ENCODE peak calls at places on chromosomes 16 and 17, in six cellular contexts. U is dorsolateral prefrontal cortex, T is HCT116, B is NCI-H524, A is Caki2, H is PC-3. V is an unnamed sample.

GRCh38 chr16:65117701-65118448 is 4.0 kb downstream of the CDH11 start:
- DNase-seq in T (peak), U (peak), B (peak), A (peak), H (peak), V (peak)

GRCh38 chr16:27209591-27209990 is 6.3 kb downstream of the KDM8 start:
- DNase-seq in A (no peak), T (no peak), H (no peak), B (no peak), U (no peak), V (no peak)

GRCh38 chr17:56866496-56866895 is 32.5 kb downstream of the DGKE start:
- DNase-seq in H (no peak), U (no peak), B (no peak), A (no peak), T (no peak), V (no peak)

GRCh38 chr16:87570938-87571867 is 31.1 kb upstream of the JPH3 start:
- DNase-seq in H (peak), B (no peak), T (peak), U (no peak), A (no peak), V (no peak)

GRCh38 chr16:72637306-72637705 is 410.6 kb downstream of the ZFHX3 start:
- DNase-seq in U (no peak), B (no peak), A (no peak), T (no peak), H (peak), V (no peak)

GRCh38 chr17:28898261-28898955 is 875 bp upstream of the FLOT2 start:
- DNase-seq in A (no peak), U (no peak), H (no peak), T (no peak), B (no peak), V (no peak)

GRCh38 chr17:63542218-63542545 is 8.1 kb upstream of the DCAF7 start:
- DNase-seq in U (peak), H (no peak), B (no peak), T (no peak), A (no peak), V (no peak)

GRCh38 chr16:14672403-14672971 is 21.6 kb downstream of the PLA2G10 start:
- DNase-seq in H (peak), T (no peak), U (no peak), A (peak), B (no peak), V (no peak)

GRCh38 chr17:409308-409847 is 56.8 kb upstream of the RPH3AL start:
- DNase-seq in T (no peak), A (no peak), U (no peak), H (no peak), B (no peak), V (no peak)

GRCh38 chr16:54939537-54940278 is 9.0 kb downstream of the IRX5 start:
- DNase-seq in A (no peak), H (no peak), B (no peak), T (no peak), U (no peak), V (no peak)

GRCh38 chr16:79542196-79542859 is 58.2 kb downstream of the MAF start:
- DNase-seq in B (no peak), T (no peak), A (no peak), U (peak), H (no peak), V (no peak)

GRCh38 chr16:65111306-65111705 is 10.6 kb downstream of the CDH11 start:
- DNase-seq in B (no peak), A (peak), T (no peak), U (no peak), H (peak), V (no peak)

GRCh38 chr17:68318103-68318991 is 27.1 kb downstream of the ARSG start:
- DNase-seq in T (peak), B (no peak), U (no peak), H (peak), A (peak), V (peak)

GRCh38 chr17:43878260-43879082 is 28.9 kb downstream of the MPP2 start:
- DNase-seq in H (peak), B (peak), U (peak), T (peak), A (peak), V (peak)